ENCODE peak calls at places on chromosome 20, in nine cellular contexts. One of them, this sample, is unnamed. For H3K36me3 and H3K4me1, the result is how much of the 10 kb centered on the place peaks cover.

GRCh38 chr20:36856691-36857635 is 19.0 kb upstream of the TLDC2 start:
- DNase-seq in endothelial cell of umbilical vein: peak
- DNase-seq in neural progenitor cell: no peak
- DNase-seq in psoas muscle: no peak
- DNase-seq in CD8-positive, alpha-beta memory T cell: no peak
- DNase-seq in IMR-90: peak
- DNase-seq in RWPE2: peak
- DNase-seq in pancreas: no peak
- DNase-seq in astrocyte: no peak
- DNase-seq in this sample: peak

GRCh38 chr20:63941282-63942060 is 14.7 kb downstream of the UCKL1 start:
- DNase-seq in pancreas: peak
- DNase-seq in neural progenitor cell: peak
- DNase-seq in astrocyte: no peak
- DNase-seq in IMR-90: no peak
- DNase-seq in psoas muscle: peak
- DNase-seq in endothelial cell of umbilical vein: no peak
- DNase-seq in RWPE2: peak
- DNase-seq in CD8-positive, alpha-beta memory T cell: peak
- DNase-seq in this sample: no peak

GRCh38 chr20:6162239-6162638 is 39.4 kb upstream of the FERMT1 start:
- DNase-seq in endothelial cell of umbilical vein: no peak
- DNase-seq in astrocyte: peak
- DNase-seq in psoas muscle: peak
- DNase-seq in neural progenitor cell: no peak
- DNase-seq in IMR-90: no peak
- DNase-seq in pancreas: no peak
- DNase-seq in CD8-positive, alpha-beta memory T cell: no peak
- DNase-seq in RWPE2: no peak
- DNase-seq in this sample: no peak

GRCh38 chr20:40607927-40608326 is 81.1 kb downstream of the MAFB start:
- DNase-seq in astrocyte: no peak
- DNase-seq in CD8-positive, alpha-beta memory T cell: no peak
- DNase-seq in neural progenitor cell: no peak
- DNase-seq in psoas muscle: no peak
- DNase-seq in RWPE2: no peak
- DNase-seq in endothelial cell of umbilical vein: no peak
- DNase-seq in IMR-90: no peak
- DNase-seq in pancreas: no peak
- DNase-seq in this sample: no peak

GRCh38 chr20:42639140-42639539 is 550.6 kb downstream of the PTPRT start:
- DNase-seq in endothelial cell of umbilical vein: no peak
- DNase-seq in RWPE2: no peak
- DNase-seq in CD8-positive, alpha-beta memory T cell: no peak
- DNase-seq in neural progenitor cell: no peak
- DNase-seq in psoas muscle: no peak
- DNase-seq in IMR-90: no peak
- DNase-seq in astrocyte: no peak
- DNase-seq in pancreas: no peak
- DNase-seq in this sample: no peak

GRCh38 chr20:38112943-38113294 is 52.2 kb downstream of the TGM2 start:
- DNase-seq in pancreas: no peak
- DNase-seq in IMR-90: no peak
- DNase-seq in astrocyte: no peak
- DNase-seq in endothelial cell of umbilical vein: no peak
- DNase-seq in CD8-positive, alpha-beta memory T cell: no peak
- DNase-seq in psoas muscle: no peak
- DNase-seq in RWPE2: peak
- DNase-seq in neural progenitor cell: no peak
- DNase-seq in this sample: no peak

GRCh38 chr20:6519556-6519955 is 247.9 kb upstream of the BMP2 start:
- DNase-seq in endothelial cell of umbilical vein: peak
- DNase-seq in neural progenitor cell: no peak
- DNase-seq in RWPE2: no peak
- DNase-seq in IMR-90: peak
- DNase-seq in CD8-positive, alpha-beta memory T cell: no peak
- DNase-seq in psoas muscle: no peak
- DNase-seq in pancreas: no peak
- DNase-seq in astrocyte: peak
- DNase-seq in this sample: peak

GRCh38 chr20:35297153-35297552 is 4.9 kb upstream of the FAM83C start:
- DNase-seq in IMR-90: no peak
- DNase-seq in neural progenitor cell: no peak
- DNase-seq in psoas muscle: no peak
- DNase-seq in CD8-positive, alpha-beta memory T cell: no peak
- DNase-seq in RWPE2: no peak
- DNase-seq in astrocyte: no peak
- DNase-seq in endothelial cell of umbilical vein: no peak
- DNase-seq in pancreas: no peak
- DNase-seq in this sample: no peak

GRCh38 chr20:17655865-17656489 is 26.1 kb downstream of the RRBP1 start:
- DNase-seq in pancreas: no peak
- DNase-seq in CD8-positive, alpha-beta memory T cell: no peak
- DNase-seq in RWPE2: peak
- DNase-seq in endothelial cell of umbilical vein: no peak
- DNase-seq in IMR-90: peak
- DNase-seq in psoas muscle: peak
- DNase-seq in astrocyte: peak
- DNase-seq in neural progenitor cell: no peak
- DNase-seq in this sample: peak

GRCh38 chr20:17658648-17658993 is 23.4 kb downstream of the RRBP1 start:
- DNase-seq in RWPE2: peak
- DNase-seq in neural progenitor cell: no peak
- DNase-seq in endothelial cell of umbilical vein: no peak
- DNase-seq in psoas muscle: no peak
- DNase-seq in astrocyte: no peak
- DNase-seq in pancreas: no peak
- DNase-seq in CD8-positive, alpha-beta memory T cell: no peak
- DNase-seq in IMR-90: no peak
- DNase-seq in this sample: no peak

GRCh38 chr20:17657079-17657825 is 24.8 kb downstream of the RRBP1 start:
- DNase-seq in pancreas: no peak
- DNase-seq in psoas muscle: no peak
- DNase-seq in CD8-positive, alpha-beta memory T cell: no peak
- DNase-seq in RWPE2: peak
- DNase-seq in endothelial cell of umbilical vein: no peak
- DNase-seq in IMR-90: no peak
- DNase-seq in astrocyte: no peak
- DNase-seq in neural progenitor cell: no peak
- DNase-seq in this sample: no peak

GRCh38 chr20:17659801-17660200 is 22.2 kb downstream of the RRBP1 start:
- DNase-seq in endothelial cell of umbilical vein: no peak
- DNase-seq in psoas muscle: no peak
- DNase-seq in pancreas: no peak
- DNase-seq in CD8-positive, alpha-beta memory T cell: no peak
- DNase-seq in neural progenitor cell: no peak
- DNase-seq in IMR-90: no peak
- DNase-seq in RWPE2: peak
- DNase-seq in astrocyte: no peak
- DNase-seq in this sample: no peak

GRCh38 chr20:17657898-17658647 is 24.0 kb downstream of the RRBP1 start:
- DNase-seq in pancreas: no peak
- DNase-seq in CD8-positive, alpha-beta memory T cell: no peak
- DNase-seq in endothelial cell of umbilical vein: no peak
- DNase-seq in psoas muscle: no peak
- DNase-seq in astrocyte: no peak
- DNase-seq in RWPE2: peak
- DNase-seq in neural progenitor cell: no peak
- DNase-seq in IMR-90: no peak
- DNase-seq in this sample: no peak
- H3K36me3 ChIP-seq in pancreas: under half
- H3K36me3 ChIP-seq in CD8-positive, alpha-beta memory T cell: under half
- H3K36me3 ChIP-seq in endothelial cell of umbilical vein: under half
- H3K36me3 ChIP-seq in psoas muscle: under half
- H3K36me3 ChIP-seq in astrocyte: under half
- H3K36me3 ChIP-seq in RWPE2: half or more
- H3K36me3 ChIP-seq in neural progenitor cell: under half
- H3K36me3 ChIP-seq in IMR-90: half or more
- H3K36me3 ChIP-seq in this sample: half or more

GRCh38 chr20:46573788-46574581 is 23.5 kb upstream of the OCSTAMP start:
- DNase-seq in endothelial cell of umbilical vein: peak
- DNase-seq in pancreas: no peak
- DNase-seq in IMR-90: peak
- DNase-seq in RWPE2: peak
- DNase-seq in CD8-positive, alpha-beta memory T cell: no peak
- DNase-seq in psoas muscle: no peak
- DNase-seq in astrocyte: peak
- DNase-seq in neural progenitor cell: no peak
- DNase-seq in this sample: no peak

GRCh38 chr20:46572181-46572580 is 21.7 kb upstream of the OCSTAMP start:
- DNase-seq in endothelial cell of umbilical vein: peak
- DNase-seq in CD8-positive, alpha-beta memory T cell: no peak
- DNase-seq in RWPE2: peak
- DNase-seq in IMR-90: no peak
- DNase-seq in astrocyte: no peak
- DNase-seq in pancreas: peak
- DNase-seq in psoas muscle: no peak
- DNase-seq in neural progenitor cell: no peak
- DNase-seq in this sample: no peak

GRCh38 chr20:46571418-46571817 is 21.0 kb upstream of the OCSTAMP start:
- DNase-seq in psoas muscle: no peak
- DNase-seq in pancreas: no peak
- DNase-seq in IMR-90: no peak
- DNase-seq in astrocyte: no peak
- DNase-seq in neural progenitor cell: no peak
- DNase-seq in endothelial cell of umbilical vein: no peak
- DNase-seq in RWPE2: peak
- DNase-seq in CD8-positive, alpha-beta memory T cell: no peak
- DNase-seq in this sample: no peak

GRCh38 chr20:46573234-46573633 is 22.8 kb upstream of the OCSTAMP start:
- DNase-seq in CD8-positive, alpha-beta memory T cell: no peak
- DNase-seq in psoas muscle: no peak
- DNase-seq in neural progenitor cell: no peak
- DNase-seq in astrocyte: no peak
- DNase-seq in pancreas: no peak
- DNase-seq in IMR-90: no peak
- DNase-seq in endothelial cell of umbilical vein: peak
- DNase-seq in RWPE2: peak
- DNase-seq in this sample: no peak

DNA sequence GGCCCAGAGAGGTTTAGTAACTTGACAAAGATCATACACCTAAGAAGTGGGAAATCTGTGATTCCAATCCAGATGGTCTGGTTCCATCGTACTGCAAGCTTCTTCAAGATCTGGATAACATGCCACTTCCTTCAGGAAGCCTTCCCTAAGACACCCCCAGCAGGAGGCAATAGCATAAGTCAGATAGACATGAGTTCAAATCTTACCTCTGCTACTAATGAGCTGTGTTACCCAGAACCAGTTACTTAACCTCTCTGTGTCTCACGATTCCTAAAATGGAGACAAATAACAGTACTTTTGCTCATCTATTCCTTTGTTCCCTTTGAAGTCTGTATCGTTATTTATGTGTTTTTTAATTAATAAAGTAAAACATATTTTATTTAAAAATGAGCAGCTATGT is 22.3 kb upstream of the OCSTAMP start:
- DNase-seq in IMR-90: no peak
- DNase-seq in psoas muscle: no peak
- DNase-seq in endothelial cell of umbilical vein: peak
- DNase-seq in pancreas: no peak
- DNase-seq in CD8-positive, alpha-beta memory T cell: no peak
- DNase-seq in RWPE2: no peak
- DNase-seq in neural progenitor cell: no peak
- DNase-seq in astrocyte: no peak
- DNase-seq in this sample: no peak
- H3K4me3 ChIP-seq in IMR-90: no peak
- H3K4me3 ChIP-seq in psoas muscle: no peak
- H3K4me3 ChIP-seq in endothelial cell of umbilical vein: no peak
- H3K4me3 ChIP-seq in pancreas: no peak
- H3K4me3 ChIP-seq in CD8-positive, alpha-beta memory T cell: no peak
- H3K4me3 ChIP-seq in RWPE2: no peak
- H3K4me3 ChIP-seq in neural progenitor cell: no peak
- H3K4me3 ChIP-seq in astrocyte: no peak
- H3K4me3 ChIP-seq in this sample: no peak

GRCh38 chr20:48729538-48729937 is 98.3 kb downstream of the PREX1 start:
- DNase-seq in endothelial cell of umbilical vein: no peak
- DNase-seq in IMR-90: no peak
- DNase-seq in psoas muscle: no peak
- DNase-seq in pancreas: no peak
- DNase-seq in neural progenitor cell: no peak
- DNase-seq in astrocyte: no peak
- DNase-seq in CD8-positive, alpha-beta memory T cell: no peak
- DNase-seq in RWPE2: no peak
- DNase-seq in this sample: no peak

GRCh38 chr20:48731581-48731980 is 96.2 kb downstream of the PREX1 start:
- DNase-seq in neural progenitor cell: no peak
- DNase-seq in endothelial cell of umbilical vein: no peak
- DNase-seq in IMR-90: no peak
- DNase-seq in psoas muscle: no peak
- DNase-seq in astrocyte: no peak
- DNase-seq in pancreas: no peak
- DNase-seq in RWPE2: no peak
- DNase-seq in CD8-positive, alpha-beta memory T cell: no peak
- DNase-seq in this sample: no peak

GRCh38 chr20:48733296-48733790 is 94.5 kb downstream of the PREX1 start:
- DNase-seq in pancreas: no peak
- DNase-seq in CD8-positive, alpha-beta memory T cell: no peak
- DNase-seq in psoas muscle: no peak
- DNase-seq in RWPE2: no peak
- DNase-seq in astrocyte: peak
- DNase-seq in endothelial cell of umbilical vein: no peak
- DNase-seq in IMR-90: peak
- DNase-seq in neural progenitor cell: no peak
- DNase-seq in this sample: no peak

GRCh38 chr20:48732081-48732829 is 95.5 kb downstream of the PREX1 start:
- DNase-seq in psoas muscle: no peak
- DNase-seq in neural progenitor cell: no peak
- DNase-seq in CD8-positive, alpha-beta memory T cell: no peak
- DNase-seq in endothelial cell of umbilical vein: peak
- DNase-seq in RWPE2: no peak
- DNase-seq in pancreas: no peak
- DNase-seq in astrocyte: no peak
- DNase-seq in IMR-90: no peak
- DNase-seq in this sample: no peak

DNA sequence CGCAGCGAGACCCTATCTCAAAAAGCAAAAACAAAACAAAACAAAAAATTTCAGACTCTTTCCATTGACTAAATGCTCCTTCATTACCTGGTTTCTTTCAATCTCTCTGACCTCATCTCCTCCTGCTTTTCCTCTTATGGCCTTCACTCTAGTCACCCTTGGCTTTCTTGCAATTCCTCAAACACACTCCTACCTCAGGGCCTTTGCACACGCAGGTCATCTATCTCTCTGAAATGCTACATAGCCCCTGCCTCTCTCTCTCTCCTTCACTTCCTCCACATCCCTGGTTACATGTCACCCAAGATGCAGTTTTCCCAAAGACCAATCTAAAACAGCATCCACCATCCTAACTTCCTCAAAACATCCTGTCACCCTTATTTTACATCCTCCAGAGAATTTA is 96.8 kb downstream of the PREX1 start:
- DNase-seq in CD8-positive, alpha-beta memory T cell: no peak
- DNase-seq in psoas muscle: no peak
- DNase-seq in endothelial cell of umbilical vein: no peak
- DNase-seq in pancreas: no peak
- DNase-seq in neural progenitor cell: no peak
- DNase-seq in IMR-90: no peak
- DNase-seq in RWPE2: no peak
- DNase-seq in astrocyte: no peak
- DNase-seq in this sample: no peak
- H3K4me1 ChIP-seq in CD8-positive, alpha-beta memory T cell: under half
- H3K4me1 ChIP-seq in psoas muscle: under half
- H3K4me1 ChIP-seq in endothelial cell of umbilical vein: under half
- H3K4me1 ChIP-seq in pancreas: under half
- H3K4me1 ChIP-seq in neural progenitor cell: under half
- H3K4me1 ChIP-seq in IMR-90: under half
- H3K4me1 ChIP-seq in RWPE2: under half
- H3K4me1 ChIP-seq in astrocyte: under half
- H3K4me1 ChIP-seq in this sample: under half

DNA sequence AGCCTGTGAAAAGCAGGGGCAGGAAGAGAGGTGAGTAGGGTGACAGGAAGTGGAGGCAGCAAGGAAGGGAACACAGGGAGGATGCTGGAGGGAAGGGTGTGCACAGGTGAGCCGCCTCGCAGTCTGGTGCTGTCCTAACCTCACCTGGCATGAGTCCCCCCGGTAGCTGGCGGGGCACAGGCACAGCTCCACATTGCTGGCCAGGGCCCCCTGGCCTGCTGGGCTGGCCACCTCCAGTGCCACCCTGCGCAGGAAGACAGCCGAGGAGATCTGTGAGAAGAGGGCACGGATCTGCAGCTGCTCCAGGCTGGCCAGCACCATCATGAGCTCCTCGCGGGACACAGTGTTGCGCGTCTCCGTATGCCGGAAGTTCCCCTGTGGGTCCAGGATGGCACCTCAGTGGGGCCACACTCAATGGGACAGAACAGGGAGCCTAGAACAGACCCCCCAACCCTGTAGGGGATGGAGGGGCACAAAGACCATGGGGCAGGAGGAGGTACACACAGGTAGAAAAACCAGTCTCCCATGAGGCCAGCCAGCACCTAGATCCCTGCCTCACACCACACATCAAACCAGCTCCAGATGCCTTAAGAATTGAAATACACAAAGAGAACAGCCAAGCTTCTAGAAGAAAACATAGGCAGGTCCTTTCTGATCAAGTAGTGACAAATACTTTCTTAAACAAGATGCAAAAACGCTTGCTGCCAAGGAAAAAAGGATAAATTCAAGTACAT is 22.5 kb downstream of the ADRM1 start:
- DNase-seq in RWPE2: peak
- DNase-seq in endothelial cell of umbilical vein: no peak
- DNase-seq in IMR-90: no peak
- DNase-seq in CD8-positive, alpha-beta memory T cell: no peak
- DNase-seq in astrocyte: no peak
- DNase-seq in neural progenitor cell: no peak
- DNase-seq in pancreas: no peak
- DNase-seq in psoas muscle: no peak
- DNase-seq in this sample: no peak
- H3K36me3 ChIP-seq in RWPE2: half or more
- H3K36me3 ChIP-seq in endothelial cell of umbilical vein: under half
- H3K36me3 ChIP-seq in IMR-90: half or more
- H3K36me3 ChIP-seq in CD8-positive, alpha-beta memory T cell: under half
- H3K36me3 ChIP-seq in astrocyte: under half
- H3K36me3 ChIP-seq in neural progenitor cell: under half
- H3K36me3 ChIP-seq in pancreas: under half
- H3K36me3 ChIP-seq in psoas muscle: half or more
- H3K36me3 ChIP-seq in this sample: under half

This sample was measured in SJSA1.